ENCODE peak calls at places on chromosome X, in seven cellular contexts. K is psoas muscle, A is NCI-H1436, Y is KG1, V is GM13976, U is NCI-H2171 treated with DMSO at 0.1 percent for 48 hours, Z is dermis microvascular lymphatic vessel endothelial cell. S is an unnamed sample.

GRCh38 chrX:103780701-103781402 is 4.2 kb downstream of the PLP1 start:
- DNase-seq in Y (no peak), Z (no peak), K (no peak), A (no peak), V (no peak), U (no peak), S (no peak)

GRCh38 chrX:68685722-68686683 is 38.5 kb downstream of the STARD8 start:
- DNase-seq in Z (no peak), V (peak; percentile 40), K (peak; percentile 41), U (no peak), Y (peak; percentile 10), A (no peak), S (no peak)

GRCh38 chrX:41692162-41692749 is 3.5 kb downstream of the GPR34 start:
- DNase-seq in Z (no peak), U (peak; percentile 2), V (no peak), K (no peak), A (no peak), Y (no peak), S (no peak)

GRCh38 chrX:124737771-124738170 is 391.4 kb downstream of the SH2D1A start:
- DNase-seq in Y (no peak), U (no peak), Z (no peak), K (no peak), V (no peak), A (no peak), S (peak; percentile 32)

GRCh38 chrX:130118396-130118795 is 8.1 kb upstream of the ELF4 start:
- DNase-seq in V (no peak), A (no peak), Z (peak; percentile 24), K (no peak), Y (no peak), U (no peak), S (no peak)

GRCh38 chrX:49058794-49059193 is at the start of gene CCDC120:
- DNase-seq in K (no peak), Y (no peak), V (no peak), A (no peak), U (no peak), Z (no peak), S (no peak)

GRCh38 chrX:2134782-2135181 is 366.0 kb downstream of the DHRSX start:
- DNase-seq in V (no peak), A (no peak), U (no peak), Z (no peak), K (no peak), Y (no peak), S (no peak)

GRCh38 chrX:18173494-18174180 is 47.0 kb downstream of the BEND2 start:
- DNase-seq in K (no peak), U (peak; percentile 46), Z (no peak), Y (no peak), A (no peak), V (no peak), S (peak; percentile 89)

GRCh38 chrX:310621-311155 is 7.9 kb downstream of the GTPBP6 start:
- DNase-seq in A (no peak), Y (no peak), K (no peak), U (no peak), V (no peak), Z (no peak), S (no peak)

GRCh38 chrX:154434394-154435168 is 2.4 kb upstream of the GDI1 start:
- DNase-seq in Y (no peak), K (no peak), A (no peak), U (no peak), Z (no peak), V (no peak), S (no peak)

GRCh38 chrX:11480626-11481025 is 185.1 kb downstream of the ARHGAP6 start:
- DNase-seq in Y (no peak), K (no peak), V (no peak), Z (no peak), U (no peak), A (peak; percentile 64), S (peak; percentile 4)

GRCh38 chrX:66016905-66017658 is 22.8 kb downstream of the VSIG4 start:
- DNase-seq in V (no peak), K (no peak), Y (no peak), Z (no peak), A (no peak), U (no peak), S (no peak)

GRCh38 chrX:11629593-11630211 is 36.0 kb downstream of the ARHGAP6 start:
- DNase-seq in Y (no peak), Z (no peak), K (peak; percentile 22), A (no peak), V (peak; percentile 4), U (no peak), S (no peak)

GRCh38 chrX:51158261-51158660 is 174.4 kb upstream of the NUDT10 start:
- DNase-seq in Z (no peak), A (no peak), U (no peak), K (no peak), V (no peak), Y (no peak), S (no peak)

GRCh38 chrX:146614693-146615524 is 194.7 kb upstream of the CXorf51B start:
- DNase-seq in Y (no peak), K (no peak), Z (no peak), A (no peak), V (no peak), U (no peak), S (no peak)

GRCh38 chrX:80807606-80808159 is 2.0 kb downstream of the BRWD3 start:
- DNase-seq in U (no peak), Y (no peak), K (no peak), A (no peak), Z (no peak), V (peak; percentile 9), S (no peak)

GRCh38 chrX:45497290-45497689 is 296.6 kb upstream of the DIPK2B start:
- DNase-seq in Y (no peak), U (no peak), A (no peak), V (no peak), Z (no peak), K (no peak), S (no peak)

GRCh38 chrX:120147537-120147936 is 10.9 kb upstream of the RHOXF2 start:
- DNase-seq in Y (no peak), A (no peak), V (no peak), Z (no peak), K (no peak), U (no peak), S (no peak)

GRCh38 chrX:19869195-19869594 is 18.2 kb downstream of the SH3KBP1 start:
- DNase-seq in V (no peak), Y (no peak), K (no peak), Z (no peak), A (no peak), U (no peak), S (no peak)

GRCh38 chrX:15151267-15152196 is 118.4 kb downstream of the ASB9 start:
- DNase-seq in V (no peak), Z (no peak), A (no peak), U (no peak), K (no peak), Y (no peak), S (peak; percentile 1)

GRCh38 chrX:119784747-119785446 is 6.5 kb downstream of the RPL39 start:
- DNase-seq in A (no peak), Y (peak; percentile 1), Z (peak; percentile 21), K (no peak), V (peak; percentile 44), U (peak; percentile 4), S (peak; percentile 28)

GRCh38 chrX:13014111-13015094 is 30.0 kb downstream of the FAM9C start:
- DNase-seq in Z (no peak), Y (no peak), K (no peak), A (no peak), U (no peak), V (no peak), S (no peak)

GRCh38 chrX:1582686-1583437 is 8.5 kb upstream of the AKAP17A start:
- DNase-seq in Y (no peak), K (no peak), U (no peak), A (no peak), V (peak; percentile 78), Z (peak; percentile 55), S (peak; percentile 31)

GRCh38 chrX:42746606-42747005 is 31.4 kb downstream of the PPP1R2C start:
- DNase-seq in V (no peak), Y (no peak), K (no peak), Z (no peak), U (no peak), A (no peak), S (no peak)

GRCh38 chrX:23513121-23513520 is 154.2 kb upstream of the PRDX4 start:
- DNase-seq in K (no peak), Z (no peak), Y (no peak), U (no peak), V (no peak), A (no peak), S (peak; percentile 35)

GRCh38 chrX:24566233-24566632 is 80.9 kb downstream of the PCYT1B start:
- DNase-seq in Z (no peak), Y (no peak), A (no peak), U (no peak), K (no peak), V (no peak), S (no peak)

GRCh38 chrX:41963348-41963747 is 40.0 kb upstream of the CASK start:
- DNase-seq in Y (no peak), K (no peak), Z (peak; percentile 42), U (no peak), A (no peak), V (no peak), S (no peak)

GRCh38 chrX:16839224-16839851 is 30.8 kb downstream of the RBBP7 start:
- DNase-seq in V (no peak), Z (no peak), A (no peak), U (no peak), Y (no peak), K (no peak), S (no peak)

GRCh38 chrX:119118780-119119395 is 8.7 kb downstream of the KIAA1210 start:
- DNase-seq in V (peak; percentile 63), K (peak; percentile 43), U (no peak), Y (no peak), A (peak; percentile 49), Z (peak; percentile 3), S (peak; percentile 46)

S was measured in NCI-H69.